ENCODE peak calls at places on chromosomes 6 and 20, in five cellular contexts. One of them, this sample, is unnamed.

GRCh38 chr6:20605581-20605980 is 71.3 kb downstream of the CDKAL1 start:
- DNase-seq in RWPE2: no peak
- DNase-seq in EL: peak
- DNase-seq in posterior cingulate gyrus: no peak
- DNase-seq in fibroblast of lung: peak
- DNase-seq in this sample: peak

GRCh38 chr20:24770628-24771556 is 178.2 kb upstream of the CST7 start:
- DNase-seq in RWPE2: peak
- DNase-seq in EL: no peak
- DNase-seq in posterior cingulate gyrus: peak
- DNase-seq in fibroblast of lung: no peak
- DNase-seq in this sample: no peak

GRCh38 chr20:37734228-37734980 is 40.6 kb downstream of the CTNNBL1 start:
- DNase-seq in RWPE2: no peak
- DNase-seq in EL: no peak
- DNase-seq in posterior cingulate gyrus: no peak
- DNase-seq in fibroblast of lung: peak
- DNase-seq in this sample: peak

GRCh38 chr20:55057779-55058415 is 582.5 kb downstream of the DOK5 start:
- DNase-seq in RWPE2: no peak
- DNase-seq in EL: no peak
- DNase-seq in posterior cingulate gyrus: no peak
- DNase-seq in fibroblast of lung: peak
- DNase-seq in this sample: no peak

GRCh38 chr20:24638546-24639166 is 169.2 kb downstream of the SYNDIG1 start:
- DNase-seq in RWPE2: no peak
- DNase-seq in EL: no peak
- DNase-seq in posterior cingulate gyrus: no peak
- DNase-seq in fibroblast of lung: peak
- DNase-seq in this sample: no peak

GRCh38 chr6:79946242-79946641 is 1.1 kb downstream of the ELOVL4 start:
- DNase-seq in RWPE2: no peak
- DNase-seq in EL: peak
- DNase-seq in posterior cingulate gyrus: peak
- DNase-seq in fibroblast of lung: peak
- DNase-seq in this sample: no peak

GRCh38 chr6:89944826-89945407 is 50.6 kb downstream of the GJA10 start:
- DNase-seq in RWPE2: no peak
- DNase-seq in EL: no peak
- DNase-seq in posterior cingulate gyrus: no peak
- DNase-seq in fibroblast of lung: peak
- DNase-seq in this sample: no peak

GRCh38 chr6:168956141-168956838 is 297.4 kb downstream of the THBS2 start:
- DNase-seq in RWPE2: no peak
- DNase-seq in EL: peak
- DNase-seq in posterior cingulate gyrus: no peak
- DNase-seq in fibroblast of lung: peak
- DNase-seq in this sample: no peak

GRCh38 chr6:87241304-87241703 is 81.1 kb upstream of the SMIM8 start:
- DNase-seq in RWPE2: no peak
- DNase-seq in EL: no peak
- DNase-seq in posterior cingulate gyrus: no peak
- DNase-seq in fibroblast of lung: no peak
- DNase-seq in this sample: no peak

GRCh38 chr6:17015144-17015543 is 86.7 kb upstream of the STMND1 start:
- DNase-seq in RWPE2: no peak
- DNase-seq in EL: no peak
- DNase-seq in posterior cingulate gyrus: no peak
- DNase-seq in fibroblast of lung: peak
- DNase-seq in this sample: peak

GRCh38 chr6:25312703-25313102 is 33.5 kb downstream of the CARMIL1 start:
- DNase-seq in RWPE2: no peak
- DNase-seq in EL: peak
- DNase-seq in posterior cingulate gyrus: no peak
- DNase-seq in fibroblast of lung: peak
- DNase-seq in this sample: peak

GRCh38 chr6:41939091-41939847 is 2.3 kb downstream of the CCND3 start:
- DNase-seq in RWPE2: no peak
- DNase-seq in EL: peak
- DNase-seq in posterior cingulate gyrus: peak
- DNase-seq in fibroblast of lung: peak
- DNase-seq in this sample: peak

GRCh38 chr6:128327890-128328289 is 192.5 kb downstream of the PTPRK start:
- DNase-seq in RWPE2: no peak
- DNase-seq in EL: peak
- DNase-seq in posterior cingulate gyrus: no peak
- DNase-seq in fibroblast of lung: no peak
- DNase-seq in this sample: no peak

GRCh38 chr6:128513878-128514277 is 6.5 kb downstream of the PTPRK start:
- DNase-seq in RWPE2: no peak
- DNase-seq in EL: no peak
- DNase-seq in posterior cingulate gyrus: no peak
- DNase-seq in fibroblast of lung: no peak
- DNase-seq in this sample: no peak

GRCh38 chr20:64268180-64268579 is 12.6 kb downstream of the PCMTD2 start:
- DNase-seq in RWPE2: no peak
- DNase-seq in EL: no peak
- DNase-seq in posterior cingulate gyrus: no peak
- DNase-seq in fibroblast of lung: no peak
- DNase-seq in this sample: no peak

GRCh38 chr20:19935842-19936241 is 81.3 kb upstream of the NAA20 start:
- DNase-seq in RWPE2: no peak
- DNase-seq in EL: no peak
- DNase-seq in posterior cingulate gyrus: no peak
- DNase-seq in fibroblast of lung: no peak
- DNase-seq in this sample: no peak

GRCh38 chr20:1388706-1389483 is 4.0 kb downstream of the FKBP1A start:
- DNase-seq in RWPE2: no peak
- DNase-seq in EL: no peak
- DNase-seq in posterior cingulate gyrus: no peak
- DNase-seq in fibroblast of lung: no peak
- DNase-seq in this sample: no peak

GRCh38 chr6:18165746-18166145 is 10.5 kb downstream of the KDM1B start:
- DNase-seq in RWPE2: no peak
- DNase-seq in EL: no peak
- DNase-seq in posterior cingulate gyrus: no peak
- DNase-seq in fibroblast of lung: no peak
- DNase-seq in this sample: no peak

GRCh38 chr20:21237956-21238355 is 65.2 kb upstream of the XRN2 start:
- DNase-seq in RWPE2: no peak
- DNase-seq in EL: peak
- DNase-seq in posterior cingulate gyrus: no peak
- DNase-seq in fibroblast of lung: peak
- DNase-seq in this sample: no peak

GRCh38 chr6:96468681-96469224 is 52.9 kb upstream of the UFL1 start:
- DNase-seq in RWPE2: no peak
- DNase-seq in EL: no peak
- DNase-seq in posterior cingulate gyrus: no peak
- DNase-seq in fibroblast of lung: peak
- DNase-seq in this sample: no peak

GRCh38 chr20:891121-892080 is 24.7 kb downstream of the ANGPT4 start:
- DNase-seq in RWPE2: no peak
- DNase-seq in EL: no peak
- DNase-seq in posterior cingulate gyrus: peak
- DNase-seq in fibroblast of lung: peak
- DNase-seq in this sample: no peak

GRCh38 chr6:31948306-31948705 is 2.4 kb downstream of the CFB start:
- DNase-seq in RWPE2: no peak
- DNase-seq in EL: no peak
- DNase-seq in posterior cingulate gyrus: no peak
- DNase-seq in fibroblast of lung: no peak
- DNase-seq in this sample: no peak

GRCh38 chr6:46201701-46202100 is 30.9 kb upstream of the ENPP5 start:
- DNase-seq in RWPE2: no peak
- DNase-seq in EL: no peak
- DNase-seq in posterior cingulate gyrus: no peak
- DNase-seq in fibroblast of lung: no peak
- DNase-seq in this sample: no peak

GRCh38 chr6:146972526-146972925 is 231.7 kb upstream of the STXBP5 start:
- DNase-seq in RWPE2: no peak
- DNase-seq in EL: peak
- DNase-seq in posterior cingulate gyrus: no peak
- DNase-seq in fibroblast of lung: peak
- DNase-seq in this sample: peak

GRCh38 chr6:108559097-108559883 is 1.4 kb upstream of the FOXO3 start:
- DNase-seq in RWPE2: peak
- DNase-seq in EL: peak
- DNase-seq in posterior cingulate gyrus: peak
- DNase-seq in fibroblast of lung: peak
- DNase-seq in this sample: peak

GRCh38 chr6:168133707-168134398 is 54.8 kb upstream of the FRMD1 start:
- DNase-seq in RWPE2: no peak
- DNase-seq in EL: no peak
- DNase-seq in posterior cingulate gyrus: peak
- DNase-seq in fibroblast of lung: no peak
- DNase-seq in this sample: no peak

GRCh38 chr20:57932227-57932864 is 222.5 kb upstream of the PMEPA1 start:
- DNase-seq in RWPE2: no peak
- DNase-seq in EL: no peak
- DNase-seq in posterior cingulate gyrus: no peak
- DNase-seq in fibroblast of lung: no peak
- DNase-seq in this sample: no peak

GRCh38 chr6:140486468-140487361 is 1112.3 kb upstream of the CITED2 start:
- DNase-seq in RWPE2: no peak
- DNase-seq in EL: peak
- DNase-seq in posterior cingulate gyrus: no peak
- DNase-seq in fibroblast of lung: peak
- DNase-seq in this sample: no peak